ENCODE peak calls at places on chromosome X, in nine cellular contexts. F, A, O, E, M, W, H, G and T are unnamed samples.

GRCh38 chrX:1012678-1013300 is 199.7 kb downstream of the CRLF2 start:
- DNase-seq in H (peak), E (no peak), W (no peak), M (no peak), O (no peak), F (no peak), G (peak), A (no peak), T (no peak)

GRCh38 chrX:28960063-28960462 is 372.8 kb downstream of the IL1RAPL1 start:
- DNase-seq in E (no peak), M (no peak), W (no peak), F (no peak), O (no peak), G (no peak), A (no peak), H (no peak), T (no peak)

GRCh38 chrX:118164138-118164537 is 47.5 kb upstream of the KLHL13 start:
- DNase-seq in H (no peak), O (no peak), W (no peak), F (peak), E (peak), A (no peak), G (no peak), M (no peak), T (no peak)

GRCh38 chrX:112223391-112223790 is 140.8 kb upstream of the TRPC5 start:
- DNase-seq in E (no peak), A (no peak), G (no peak), H (no peak), W (no peak), O (no peak), M (no peak), F (no peak), T (no peak)

GRCh38 chrX:53281321-53281822 is at the start of gene IQSEC2:
- DNase-seq in F (peak), E (peak), O (no peak), M (no peak), A (no peak), G (peak), W (peak), H (peak), T (peak)

GRCh38 chrX:121987163-121987562 is 939.8 kb downstream of the GLUD2 start:
- DNase-seq in F (no peak), O (no peak), G (no peak), W (peak), E (peak), M (no peak), A (no peak), H (no peak), T (peak)

GRCh38 chrX:81280148-81280547 is 78.2 kb downstream of the SH3BGRL start:
- DNase-seq in M (no peak), W (no peak), G (no peak), O (no peak), H (no peak), F (no peak), A (no peak), E (no peak), T (no peak)

GRCh38 chrX:1165535-1166196 is 46.8 kb downstream of the CRLF2 start:
- DNase-seq in F (no peak), M (no peak), A (no peak), G (no peak), E (peak), H (peak), W (no peak), O (peak), T (no peak)

GRCh38 chrX:24190500-24191156 is 41.1 kb downstream of the ZFX start:
- DNase-seq in M (no peak), W (peak), F (no peak), H (no peak), A (no peak), O (no peak), G (no peak), E (peak), T (peak)

GRCh38 chrX:3295731-3296130 is 50.7 kb downstream of the MXRA5 start:
- DNase-seq in F (peak), O (no peak), H (no peak), A (no peak), M (no peak), E (peak), W (no peak), G (no peak), T (peak)

GRCh38 chrX:150489359-150490015 is 78.9 kb upstream of the MTM1 start:
- DNase-seq in A (no peak), E (peak), G (no peak), O (no peak), F (no peak), M (no peak), H (no peak), W (no peak), T (no peak)

GRCh38 chrX:19683817-19684216 is 168.5 kb upstream of the MAP3K15 start:
- DNase-seq in E (no peak), W (no peak), A (peak), H (no peak), F (no peak), M (no peak), G (no peak), O (peak), T (no peak)

GRCh38 chrX:46554942-46555341 is 9.7 kb upstream of the ZNF674 start:
- DNase-seq in O (no peak), F (no peak), A (no peak), W (no peak), M (no peak), H (no peak), E (peak), G (no peak), T (peak)

GRCh38 chrX:31847773-31848172 is 775.9 kb upstream of the FTHL17 start:
- DNase-seq in M (no peak), E (no peak), O (no peak), G (no peak), H (no peak), A (no peak), F (no peak), W (no peak), T (peak)

GRCh38 chrX:103730147-103730546 is 19.4 kb downstream of the TMEM31 start:
- DNase-seq in W (no peak), M (no peak), H (no peak), G (no peak), F (no peak), O (no peak), E (no peak), A (no peak), T (peak)

GRCh38 chrX:70446380-70447350 is 2.0 kb downstream of the DLG3 start:
- DNase-seq in W (no peak), G (no peak), E (no peak), H (no peak), O (no peak), M (no peak), F (no peak), A (no peak), T (no peak)

GRCh38 chrX:3143043-3143799 is 102.0 kb downstream of the ARSF start:
- DNase-seq in W (no peak), M (no peak), E (no peak), A (no peak), O (no peak), G (no peak), F (peak), H (no peak), T (peak)

GRCh38 chrX:148592595-148592994 is 92.2 kb downstream of the AFF2 start:
- DNase-seq in O (no peak), H (no peak), M (no peak), A (no peak), E (no peak), G (no peak), W (no peak), F (no peak), T (no peak)

GRCh38 chrX:15911729-15912550 is 57.3 kb upstream of the AP1S2 start:
- DNase-seq in H (no peak), E (peak), W (peak), M (no peak), F (no peak), O (no peak), A (no peak), G (no peak), T (peak)

GRCh38 chrX:41259516-41259915 is 74.4 kb upstream of the DDX3X start:
- DNase-seq in E (no peak), W (no peak), F (no peak), M (no peak), O (no peak), A (no peak), G (peak), H (no peak), T (no peak)

GRCh38 chrX:47583240-47583861 is 1.1 kb downstream of the TIMP1 start:
- DNase-seq in W (no peak), O (no peak), M (no peak), A (no peak), H (no peak), G (no peak), F (no peak), E (no peak), T (no peak)

GRCh38 chrX:14010566-14010965 is 19.1 kb downstream of the GEMIN8 start:
- DNase-seq in O (no peak), H (no peak), W (no peak), M (no peak), E (peak), A (no peak), G (no peak), F (no peak), T (no peak)

GRCh38 chrX:39438603-39439602 is 637.6 kb downstream of the MID1IP1 start:
- DNase-seq in F (no peak), H (no peak), W (no peak), M (no peak), O (no peak), G (no peak), A (no peak), E (no peak), T (peak)

GRCh38 chrX:21799767-21800166 is 39.6 kb upstream of the MBTPS2 start:
- DNase-seq in A (no peak), M (no peak), E (no peak), F (no peak), W (no peak), G (no peak), H (no peak), O (no peak), T (no peak)

GRCh38 chrX:120549483-120550452 is 11.0 kb downstream of the CUL4B start:
- DNase-seq in M (no peak), H (no peak), G (no peak), A (no peak), E (peak), F (peak), O (no peak), W (peak), T (peak)

GRCh38 chrX:153608376-153608775 is 9.4 kb upstream of the CCNQ start:
- DNase-seq in W (no peak), F (no peak), M (no peak), A (no peak), E (no peak), O (no peak), H (no peak), G (no peak), T (peak)

GRCh38 chrX:133921764-133922389 is 63.5 kb downstream of the GPC3 start:
- DNase-seq in E (peak), W (peak), A (no peak), F (peak), G (no peak), O (no peak), M (no peak), H (no peak), T (peak)

GRCh38 chrX:139126493-139126892 is 404.0 kb upstream of the F9 start:
- DNase-seq in A (no peak), E (peak), H (no peak), M (peak), O (no peak), W (no peak), F (peak), G (no peak), T (peak)

GRCh38 chrX:132216283-132216682 is 3.0 kb downstream of the RAP2C start:
- DNase-seq in W (no peak), O (no peak), F (no peak), H (no peak), A (no peak), M (no peak), G (no peak), E (no peak), T (peak)

GRCh38 chrX:39874202-39874816 is 223.4 kb downstream of the BCOR start:
- DNase-seq in O (no peak), H (no peak), W (no peak), A (no peak), G (no peak), M (no peak), E (no peak), F (no peak), T (no peak)